ENCODE peak calls at places on chromosomes 5 and 9, in nine cellular contexts. U, J, Q, M, S, V, A, L and K are unnamed samples.

GRCh38 chr5:34411470-34412346 is 244.4 kb upstream of the RAI14 start:
- DNase-seq in M (no peak), U (peak; percentile 13), V (no peak), J (no peak), L (no peak), Q (no peak), S (no peak), A (no peak), K (no peak)

GRCh38 chr5:98978528-98978927 is 49.7 kb upstream of the CHD1 start:
- DNase-seq in U (no peak), S (no peak), L (no peak), M (no peak), Q (no peak), J (no peak), V (no peak), A (no peak), K (no peak)

GRCh38 chr5:121949885-121950284 is 11.9 kb upstream of the SRFBP1 start:
- DNase-seq in A (no peak), V (no peak), J (peak; percentile 68), Q (no peak), M (peak; percentile 66), L (peak; percentile 72), U (no peak), S (peak; percentile 5), K (peak; percentile 24)

GRCh38 chr5:177140312-177140711 is 6.7 kb downstream of the NSD1 start:
- DNase-seq in L (no peak), Q (no peak), J (no peak), S (no peak), M (no peak), A (no peak), U (no peak), V (no peak), K (no peak)

GRCh38 chr9:110835859-110836271 is 167.3 kb downstream of the MUSK start:
- DNase-seq in L (no peak), U (no peak), M (no peak), S (no peak), Q (no peak), A (no peak), V (no peak), J (no peak), K (no peak)

GRCh38 chr5:141761-142160 is 49.5 kb upstream of the LRRC14B start:
- DNase-seq in A (no peak), M (peak; percentile 17), V (no peak), S (no peak), U (no peak), L (no peak), Q (no peak), J (no peak), K (no peak)

GRCh38 chr5:144125163-144125726 is 45.2 kb downstream of the YIPF5 start:
- DNase-seq in M (no peak), L (no peak), S (no peak), V (no peak), A (no peak), Q (no peak), J (no peak), U (no peak), K (no peak)

GRCh38 chr5:83927140-83927733 is 206.6 kb upstream of the HAPLN1 start:
- DNase-seq in Q (peak; percentile 60), S (peak; percentile 11), V (peak; percentile 51), M (peak; percentile 12), J (peak; percentile 47), A (peak; percentile 83), L (peak; percentile 84), U (no peak), K (peak; percentile 64)

GRCh38 chr5:54254482-54255198 is 55.7 kb downstream of the ARL15 start:
- DNase-seq in S (no peak), A (peak; percentile 60), U (no peak), Q (no peak), J (no peak), M (no peak), V (no peak), L (no peak), K (no peak)

GRCh38 chr5:80346055-80346454 is 26.3 kb downstream of the SPZ1 start:
- DNase-seq in L (peak; percentile 34), S (no peak), M (peak; percentile 47), Q (no peak), J (peak; percentile 55), U (no peak), A (no peak), V (no peak), K (peak; percentile 43)

GRCh38 chr5:147391781-147392180 is 118.1 kb downstream of the DPYSL3 start:
- DNase-seq in S (no peak), Q (peak; percentile 30), U (peak; percentile 75), A (peak; percentile 91), V (no peak), J (no peak), M (peak; percentile 60), L (peak; percentile 67), K (peak; percentile 43)

GRCh38 chr5:170971-171800 is 20.1 kb upstream of the LRRC14B start:
- DNase-seq in S (no peak), L (no peak), V (peak; percentile 37), U (no peak), J (no peak), M (no peak), A (peak; percentile 57), Q (no peak), K (no peak)

GRCh38 chr9:79568337-79569084 is 3.3 kb upstream of the TLE4 start:
- DNase-seq in S (no peak), A (no peak), Q (no peak), V (peak; percentile 50), M (no peak), J (no peak), L (no peak), U (no peak), K (no peak)
- TF ChIP-seq CTCF in S (no peak), A (no peak), Q (no peak), V (no peak), M (no peak), J (peak; percentile 12), L (no peak), U (no peak), K (no peak)

DNA sequence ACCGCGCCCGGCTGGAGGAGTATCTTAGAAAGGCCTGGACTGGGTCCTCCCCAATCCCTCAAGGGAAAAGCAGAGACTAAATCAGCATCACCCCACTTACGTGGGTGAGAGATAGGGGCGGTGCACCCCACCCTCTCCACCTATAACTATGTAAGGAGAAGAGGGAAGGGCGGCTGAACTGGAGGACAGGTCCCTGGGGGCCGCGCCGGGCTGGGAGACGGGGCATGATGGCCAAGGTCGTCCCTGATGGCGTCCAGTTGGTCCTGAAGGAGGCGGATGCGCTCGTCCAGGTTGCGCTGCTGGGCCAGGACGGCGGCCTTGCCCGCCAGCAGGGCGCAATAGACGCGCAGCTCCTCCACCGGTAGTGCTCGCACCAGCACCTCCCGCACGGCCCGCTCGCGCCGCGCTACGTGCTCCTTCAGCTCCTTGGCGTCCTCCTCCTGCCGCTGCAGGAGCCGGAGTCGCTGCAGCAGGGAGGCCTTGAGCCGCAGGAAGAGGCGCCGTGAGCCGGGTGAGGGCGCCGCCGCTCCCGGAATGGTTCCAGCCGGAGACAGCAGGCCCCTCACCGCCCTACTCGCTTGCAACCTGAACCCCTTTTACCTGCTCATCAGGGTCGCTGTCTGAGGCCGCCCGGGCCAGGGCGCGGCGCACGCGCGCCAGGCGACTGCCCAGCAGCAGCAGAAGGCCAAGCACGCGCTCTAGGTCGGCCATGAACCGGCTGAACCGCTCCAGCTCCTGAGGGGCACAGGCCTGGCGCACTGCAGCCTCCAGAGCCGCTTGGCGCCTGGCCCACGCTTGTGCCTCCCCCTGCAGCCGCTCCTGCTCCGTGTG is 7.6 kb downstream of the SHROOM1 start:
- DNase-seq in U (no peak), M (no peak), A (no peak), Q (no peak), S (peak; percentile 39), L (peak; percentile 62), J (no peak), V (peak; percentile 51), K (peak; percentile 61)
- H3K4me3 ChIP-seq in U (no peak overlapping the region), M (no peak overlapping the region), A (no peak overlapping the region), Q (peak overlapping the region; percentile 29), S (peak overlapping the region; percentile 7), L (no peak overlapping the region), J (no peak overlapping the region), V (peak overlapping the region; percentile 5), K (no peak overlapping the region)

GRCh38 chr5:66903709-66904108 is 292.9 kb downstream of the CD180 start:
- DNase-seq in M (no peak), J (no peak), Q (no peak), S (no peak), L (no peak), A (no peak), U (no peak), V (no peak), K (no peak)

GRCh38 chr5:66908230-66908629 is 288.4 kb downstream of the CD180 start:
- DNase-seq in L (no peak), J (no peak), Q (no peak), S (no peak), U (no peak), A (no peak), M (no peak), V (no peak), K (no peak)

GRCh38 chr5:66903218-66903617 is 293.4 kb downstream of the CD180 start:
- DNase-seq in S (no peak), A (no peak), Q (no peak), V (no peak), U (no peak), M (no peak), J (no peak), L (no peak), K (no peak)

GRCh38 chr5:66904189-66904588 is 292.4 kb downstream of the CD180 start:
- DNase-seq in V (no peak), L (no peak), U (no peak), M (no peak), A (no peak), J (no peak), S (no peak), Q (no peak), K (no peak)

DNA sequence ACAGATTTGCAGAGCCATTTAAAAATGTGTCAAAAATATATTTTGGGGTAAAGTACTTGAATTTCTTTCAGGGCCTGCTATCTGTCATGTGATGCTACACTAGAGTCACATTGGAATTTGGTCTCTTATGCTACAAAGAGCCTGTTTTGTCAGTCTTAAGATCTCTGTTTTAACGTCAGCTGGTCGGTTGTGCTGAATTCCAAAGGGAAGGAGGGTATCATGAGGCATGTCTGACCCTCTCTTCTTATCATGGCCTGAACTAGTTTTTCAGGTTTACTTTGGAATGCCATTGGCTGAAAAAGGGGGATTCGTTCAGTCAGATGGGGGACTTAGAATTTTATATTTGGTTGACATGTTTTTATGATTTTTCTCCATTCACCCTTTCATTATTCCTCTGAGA is 290.6 kb downstream of the CD180 start:
- DNase-seq in L (no peak), S (no peak), U (no peak), V (no peak), A (no peak), M (no peak), Q (no peak), J (no peak), K (no peak)
- H3K27me3 ChIP-seq in L (no peaks in the 10 kb centered on the region), S (no peaks in the 10 kb centered on the region), U (no peaks in the 10 kb centered on the region), V (no peaks in the 10 kb centered on the region), A (no peaks in the 10 kb centered on the region), M (no peaks in the 10 kb centered on the region), Q (no peaks in the 10 kb centered on the region), J (no peaks in the 10 kb centered on the region), K (no peaks in the 10 kb centered on the region)

DNA sequence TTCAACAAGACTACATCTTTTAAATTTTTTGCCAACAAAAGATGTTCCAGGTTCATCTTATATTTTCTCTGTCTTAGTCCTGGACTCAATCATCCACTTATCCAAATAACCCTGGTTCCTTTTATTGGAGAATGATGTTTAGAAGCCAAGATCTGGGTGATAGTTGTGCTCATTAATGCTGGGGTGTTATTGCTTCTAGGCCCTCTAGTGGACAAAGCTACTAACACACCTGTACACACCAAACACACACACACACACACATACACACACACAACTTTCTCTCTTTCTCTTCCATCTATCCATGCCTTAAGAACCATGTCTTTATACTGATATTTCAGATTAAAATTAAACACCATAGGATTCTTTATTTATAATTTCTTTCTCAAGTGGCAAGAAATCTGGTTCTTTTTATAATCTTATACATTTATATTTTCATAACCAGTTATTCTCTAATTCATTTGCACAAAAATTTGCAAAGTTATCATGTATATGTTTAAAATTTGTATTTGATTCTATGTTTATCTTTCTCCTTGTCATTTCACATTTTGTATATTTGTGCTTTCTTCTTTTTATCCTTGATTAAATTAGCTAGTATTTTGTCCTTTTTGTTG is 179.1 kb upstream of the SMIM23 start:
- DNase-seq in L (no peak), V (no peak), J (no peak), U (no peak), S (no peak), A (no peak), M (no peak), Q (no peak), K (no peak)
- TF ChIP-seq CTCF in L (peak; percentile 40), V (no peak), J (peak; percentile 62), U (no peak), S (no peak), A (peak; percentile 30), M (peak; percentile 52), Q (peak; percentile 8), K (peak; percentile 17)